ENCODE peak calls at places on chromosome X, in six cellular contexts. S is endothelial cell of umbilical vein, N is HepG2, V is K562, M is A549, X is GM12878. Q is an unnamed sample.

GRCh38 chrX:18664947-18665346 is 7.0 kb downstream of the RS1 start:
- DNase-seq in M (no peak), S (no peak), V (no peak), X (no peak), N (no peak), Q (no peak)

GRCh38 chrX:143635915-143636314 is at the start of gene SLITRK4:
- DNase-seq in N (no peak), M (no peak), X (no peak), S (no peak), V (no peak), Q (no peak)

GRCh38 chrX:125497667-125498066 is 178.0 kb downstream of the TEX13C start:
- DNase-seq in S (no peak), N (no peak), X (no peak), V (no peak), M (no peak), Q (no peak)

GRCh38 chrX:108275732-108276131 is 162.5 kb downstream of the COL4A6 start:
- DNase-seq in S (no peak), V (no peak), N (no peak), M (no peak), X (no peak), Q (no peak)

GRCh38 chrX:32448320-32448719 is 763.0 kb downstream of the DMD start:
- DNase-seq in N (peak), X (peak), V (no peak), M (no peak), S (no peak), Q (peak)

GRCh38 chrX:153900806-153901752 is 3.4 kb upstream of the AVPR2 start:
- DNase-seq in M (peak), V (peak), S (peak), X (peak), N (no peak), Q (peak)

GRCh38 chrX:153773218-153773611 is 7.6 kb upstream of the SRPK3 start:
- DNase-seq in M (no peak), S (no peak), X (no peak), V (no peak), N (no peak), Q (no peak)

GRCh38 chrX:275967-276587 is 5.1 kb upstream of the PLCXD1 start:
- DNase-seq in S (no peak), X (no peak), M (peak), N (peak), V (peak), Q (peak)

GRCh38 chrX:323721-324628 is 5.4 kb upstream of the GTPBP6 start:
- DNase-seq in S (no peak), N (peak), V (peak), X (no peak), M (peak), Q (peak)

GRCh38 chrX:51496501-51497291 is at the start of gene NUDT11:
- DNase-seq in X (no peak), M (peak), N (no peak), V (peak), S (peak), Q (no peak)

GRCh38 chrX:115561605-115562491 is 874 bp downstream of the PLS3 start:
- DNase-seq in M (peak), S (peak), V (no peak), N (peak), X (no peak), Q (no peak)

GRCh38 chrX:78321809-78322208 is 5.6 kb downstream of the CYSLTR1 start:
- DNase-seq in S (no peak), X (no peak), M (no peak), N (no peak), V (no peak), Q (peak)

GRCh38 chrX:65637335-65637734 is 30.1 kb upstream of the MSN start:
- DNase-seq in V (no peak), X (no peak), S (no peak), M (no peak), N (no peak), Q (no peak)

GRCh38 chrX:148600131-148600530 is 99.7 kb downstream of the AFF2 start:
- DNase-seq in S (no peak), X (no peak), M (no peak), N (no peak), V (no peak), Q (no peak)

GRCh38 chrX:19174401-19175025 is 52.2 kb upstream of the ADGRG2 start:
- DNase-seq in M (peak), N (no peak), V (no peak), X (no peak), S (peak), Q (no peak)

GRCh38 chrX:121851033-121851432 is 803.6 kb downstream of the GLUD2 start:
- DNase-seq in S (no peak), X (no peak), M (no peak), N (no peak), V (peak), Q (no peak)

GRCh38 chrX:72621163-72621562 is 48.5 kb upstream of the HDAC8 start:
- DNase-seq in M (peak), V (no peak), X (no peak), S (no peak), N (no peak), Q (no peak)

GRCh38 chrX:72624194-72624593 is 51.6 kb upstream of the HDAC8 start:
- DNase-seq in V (no peak), S (no peak), X (no peak), N (no peak), M (no peak), Q (peak)

GRCh38 chrX:72621619-72622485 is 49.2 kb upstream of the HDAC8 start:
- DNase-seq in N (no peak), S (peak), M (peak), V (no peak), X (peak), Q (no peak)

GRCh38 chrX:72620550-72621145 is 48.0 kb upstream of the HDAC8 start:
- DNase-seq in M (peak), N (peak), V (peak), X (no peak), S (peak), Q (peak)
- TF ChIP-seq POLR2A in M (no peak), N (no peak), V (no peak), X (no peak), S (peak), Q (no peak)

DNA sequence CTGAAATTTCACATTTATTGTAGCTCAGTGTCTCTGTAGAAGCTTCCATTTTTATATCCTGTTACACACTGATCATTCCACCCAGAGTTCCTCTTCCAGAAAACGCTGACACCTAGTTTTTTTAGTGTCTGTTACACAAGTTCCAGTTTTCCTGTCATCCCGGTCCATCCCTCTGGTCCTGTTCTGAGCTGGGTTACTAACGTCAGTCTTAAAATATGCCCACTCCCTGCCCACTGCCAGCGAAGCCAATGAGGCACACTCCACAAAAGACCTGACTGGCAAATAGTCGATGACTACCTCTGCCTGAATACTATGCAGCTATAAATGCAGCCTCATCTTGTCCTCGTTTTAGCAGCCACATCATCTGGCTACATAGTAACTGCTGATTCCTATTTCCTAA is 30.9 kb upstream of the DDX3X start:
- DNase-seq in N (no peak), X (no peak), V (no peak), M (no peak), S (no peak), Q (no peak)
- TF ChIP-seq MYC in N (no peak), X (no peak), V (no peak), M (no peak), S (no peak), Q (no peak)

GRCh38 chrX:140503230-140503585 is 1.7 kb downstream of the SOX3 start:
- DNase-seq in V (no peak), M (no peak), S (no peak), N (no peak), X (no peak), Q (no peak)
- H3K4me3 ChIP-seq in V (no peak), M (peak), S (no peak), N (no peak), X (no peak), Q (no peak)

GRCh38 chrX:81201692-81202412 is at the start of the genes HMGN5 and SH3BGRL:
- DNase-seq in N (peak), S (peak), V (peak), M (peak), X (peak), Q (peak)
- TF ChIP-seq POLR2A in N (peak), S (peak), V (peak), M (peak), X (peak), Q (peak)

Q was measured in NB4.